ENCODE peak calls at places on chromosomes 5 and 9, in six cellular contexts. B is caudate nucleus, U is progenitor cell of endocrine pancreas, M is C1 segment of cervical spinal cord, O is GM12892, V is NCI-H748 treated with DMSO at 0.1 percent for 48 hours. G is an unnamed sample.

GRCh38 chr5:59500014-59500413 is 393.5 kb downstream of the PDE4D start:
- DNase-seq in B (no peak), U (no peak), M (no peak), O (no peak), V (no peak), G (no peak)

GRCh38 chr5:2732850-2733249 is 18.6 kb downstream of the IRX2 start:
- DNase-seq in B (no peak), U (no peak), M (no peak), O (no peak), V (peak), G (no peak)

GRCh38 chr9:93673844-93674334 is 97.5 kb downstream of the PHF2 start:
- DNase-seq in B (no peak), U (peak), M (no peak), O (peak), V (no peak), G (peak)

GRCh38 chr5:22852807-22853670 is at the start of gene CDH12:
- DNase-seq in B (peak), U (peak), M (no peak), O (no peak), V (peak), G (peak)

GRCh38 chr9:107158321-107158720 is 124.8 kb upstream of the RAD23B start:
- DNase-seq in B (no peak), U (no peak), M (no peak), O (no peak), V (peak), G (no peak)

GRCh38 chr5:113678924-113679575 is 165.6 kb downstream of the YTHDC2 start:
- DNase-seq in B (peak), U (peak), M (peak), O (no peak), V (peak), G (peak)

GRCh38 chr5:67998709-67999251 is 216.8 kb upstream of the PIK3R1 start:
- DNase-seq in B (no peak), U (no peak), M (no peak), O (no peak), V (no peak), G (peak)

GRCh38 chr5:173582198-173583092 is 34.0 kb downstream of the BOD1 start:
- DNase-seq in B (no peak), U (no peak), M (no peak), O (no peak), V (no peak), G (no peak)

GRCh38 chr9:7509586-7509985 is 290.0 kb downstream of the DMAC1 start:
- DNase-seq in B (no peak), U (no peak), M (no peak), O (no peak), V (no peak), G (no peak)

GRCh38 chr5:81631124-81631523 is 119.8 kb downstream of the SSBP2 start:
- DNase-seq in B (no peak), U (no peak), M (no peak), O (no peak), V (no peak), G (no peak)

GRCh38 chr5:33524476-33524875 is 83.7 kb downstream of the TARS1 start:
- DNase-seq in B (no peak), U (no peak), M (no peak), O (no peak), V (no peak), G (no peak)

GRCh38 chr9:128972956-128973355 is 25.5 kb downstream of the NUP188 start:
- DNase-seq in B (no peak), U (no peak), M (no peak), O (no peak), V (no peak), G (no peak)

GRCh38 chr5:179497636-179498365 is 52.6 kb upstream of the RUFY1 start:
- DNase-seq in B (no peak), U (no peak), M (no peak), O (no peak), V (no peak), G (no peak)

GRCh38 chr9:121350993-121351561 is 19.0 kb downstream of the STOM start:
- DNase-seq in B (no peak), U (no peak), M (peak), O (no peak), V (no peak), G (no peak)